ENCODE peak calls at places on chromosomes 12 and 14, in four cellular contexts. One of them, this sample, is unnamed.

GRCh38 chr12:913919-914718 is 35.4 kb downstream of the RAD52 start:
- DNase-seq in lung: no peak
- DNase-seq in lower lobe of right lung: no peak
- DNase-seq in suprapubic skin: no peak
- DNase-seq in this sample: no peak

GRCh38 chr12:532908-533565 is 73.3 kb downstream of the B4GALNT3 start:
- DNase-seq in lung: no peak
- DNase-seq in lower lobe of right lung: no peak
- DNase-seq in suprapubic skin: no peak
- DNase-seq in this sample: peak

GRCh38 chr12:15001733-15002471 is 29.1 kb downstream of the PDE6H start:
- DNase-seq in lung: no peak
- DNase-seq in lower lobe of right lung: peak
- DNase-seq in suprapubic skin: peak
- DNase-seq in this sample: peak

GRCh38 chr12:55842681-55843429 is at the start of gene MMP19:
- DNase-seq in lung: no peak
- DNase-seq in lower lobe of right lung: no peak
- DNase-seq in suprapubic skin: peak
- DNase-seq in this sample: no peak

GRCh38 chr12:132108211-132108832 is 35.8 kb downstream of the DDX51 start:
- DNase-seq in lung: no peak
- DNase-seq in lower lobe of right lung: no peak
- DNase-seq in suprapubic skin: no peak
- DNase-seq in this sample: no peak

GRCh38 chr12:98698603-98699463 is 53.7 kb downstream of the APAF1 start:
- DNase-seq in lung: peak
- DNase-seq in lower lobe of right lung: no peak
- DNase-seq in suprapubic skin: no peak
- DNase-seq in this sample: peak

GRCh38 chr12:20549115-20549719 is 145.9 kb upstream of the SLCO1C1 start:
- DNase-seq in lung: no peak
- DNase-seq in lower lobe of right lung: no peak
- DNase-seq in suprapubic skin: no peak
- DNase-seq in this sample: no peak

GRCh38 chr12:124032265-124032886 is 59.4 kb downstream of the ZNF664 start:
- DNase-seq in lung: no peak
- DNase-seq in lower lobe of right lung: no peak
- DNase-seq in suprapubic skin: no peak
- DNase-seq in this sample: no peak

GRCh38 chr14:103696027-103696402 is 19.2 kb downstream of the XRCC3 start:
- DNase-seq in lung: no peak
- DNase-seq in lower lobe of right lung: peak
- DNase-seq in suprapubic skin: peak
- DNase-seq in this sample: no peak

GRCh38 chr12:45948546-45948945 is 41.8 kb downstream of the SCAF11 start:
- DNase-seq in lung: no peak
- DNase-seq in lower lobe of right lung: no peak
- DNase-seq in suprapubic skin: no peak
- DNase-seq in this sample: no peak

GRCh38 chr12:103829092-103829491 is 11.9 kb downstream of the NT5DC3 start:
- DNase-seq in lung: no peak
- DNase-seq in lower lobe of right lung: no peak
- DNase-seq in suprapubic skin: no peak
- DNase-seq in this sample: no peak

GRCh38 chr14:93114713-93115068 is 1.0 kb downstream of the ITPK1 start:
- DNase-seq in lung: no peak
- DNase-seq in lower lobe of right lung: peak
- DNase-seq in suprapubic skin: no peak
- DNase-seq in this sample: no peak

GRCh38 chr12:15563683-15564082 is 225.5 kb downstream of the EPS8 start:
- DNase-seq in lung: no peak
- DNase-seq in lower lobe of right lung: no peak
- DNase-seq in suprapubic skin: no peak
- DNase-seq in this sample: no peak

GRCh38 chr14:30223966-30224365 is 296.3 kb upstream of the PRKD1 start:
- DNase-seq in lung: peak
- DNase-seq in lower lobe of right lung: peak
- DNase-seq in suprapubic skin: no peak
- DNase-seq in this sample: no peak

GRCh38 chr14:68947802-68948201 is 31.3 kb downstream of the ACTN1 start:
- DNase-seq in lung: no peak
- DNase-seq in lower lobe of right lung: no peak
- DNase-seq in suprapubic skin: no peak
- DNase-seq in this sample: no peak

GRCh38 chr12:8054821-8055220 is 11.3 kb downstream of the C3AR1 start:
- DNase-seq in lung: no peak
- DNase-seq in lower lobe of right lung: no peak
- DNase-seq in suprapubic skin: no peak
- DNase-seq in this sample: no peak

GRCh38 chr12:2751686-2752085 is 43.1 kb upstream of the FKBP4 start:
- DNase-seq in lung: no peak
- DNase-seq in lower lobe of right lung: no peak
- DNase-seq in suprapubic skin: no peak
- DNase-seq in this sample: no peak

GRCh38 chr12:57008113-57008687 is 1.9 kb upstream of the ZBTB39 start:
- DNase-seq in lung: no peak
- DNase-seq in lower lobe of right lung: no peak
- DNase-seq in suprapubic skin: no peak
- DNase-seq in this sample: no peak

GRCh38 chr12:20030847-20031246 is 337.5 kb upstream of the PDE3A start:
- DNase-seq in lung: no peak
- DNase-seq in lower lobe of right lung: no peak
- DNase-seq in suprapubic skin: no peak
- DNase-seq in this sample: no peak

GRCh38 chr14:90522585-90523191 is 125.9 kb downstream of the CALM1 start:
- DNase-seq in lung: peak
- DNase-seq in lower lobe of right lung: peak
- DNase-seq in suprapubic skin: no peak
- DNase-seq in this sample: no peak

GRCh38 chr12:79782197-79782890 is 91.6 kb upstream of the PAWR start:
- DNase-seq in lung: no peak
- DNase-seq in lower lobe of right lung: no peak
- DNase-seq in suprapubic skin: no peak
- DNase-seq in this sample: no peak

GRCh38 chr12:100375023-100375737 is 18.3 kb downstream of the SLC17A8 start:
- DNase-seq in lung: peak
- DNase-seq in lower lobe of right lung: peak
- DNase-seq in suprapubic skin: no peak
- DNase-seq in this sample: peak

GRCh38 chr12:17017402-17017801 is 411.4 kb upstream of the LMO3 start:
- DNase-seq in lung: no peak
- DNase-seq in lower lobe of right lung: no peak
- DNase-seq in suprapubic skin: no peak
- DNase-seq in this sample: no peak

GRCh38 chr12:7099290-7099996 is 7.2 kb upstream of the C1R start:
- DNase-seq in lung: no peak
- DNase-seq in lower lobe of right lung: no peak
- DNase-seq in suprapubic skin: peak
- DNase-seq in this sample: no peak

DNA sequence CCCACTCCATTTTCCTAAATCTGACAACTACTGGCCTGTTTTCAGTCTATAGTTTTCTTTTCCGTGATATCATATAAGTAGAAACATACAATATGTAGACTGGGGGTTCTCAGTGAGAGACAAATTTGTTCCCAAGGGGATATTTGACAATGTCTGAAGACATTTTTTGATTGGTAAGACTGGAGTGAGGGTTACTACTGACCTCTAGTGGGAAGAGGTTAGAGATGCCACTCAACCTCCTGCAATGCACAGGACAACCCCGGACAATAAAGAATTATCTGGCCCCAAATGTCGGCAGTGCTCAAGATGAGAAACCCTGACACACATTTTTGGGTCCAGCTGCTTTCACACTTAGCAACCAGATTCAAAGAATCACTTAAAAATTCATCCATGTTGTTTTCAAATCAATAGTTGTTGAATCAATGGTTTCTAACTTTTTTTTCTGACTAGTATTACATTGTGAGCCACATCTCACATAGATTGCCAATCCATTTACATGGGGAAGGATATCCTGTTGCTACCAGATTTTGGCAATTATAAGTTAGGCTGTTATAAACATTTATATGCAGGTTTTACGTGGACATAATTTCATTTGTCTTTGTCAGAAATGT is 307.1 kb downstream of the RPL10L start:
- DNase-seq in lung: no peak
- DNase-seq in lower lobe of right lung: no peak
- DNase-seq in suprapubic skin: no peak
- DNase-seq in this sample: no peak
- H3K4me3 ChIP-seq in lung: no peak
- H3K4me3 ChIP-seq in lower lobe of right lung: no peak
- H3K4me3 ChIP-seq in suprapubic skin: no peak
- H3K4me3 ChIP-seq in this sample: no peak

GRCh38 chr12:126189856-126190255 is 1124.6 kb downstream of the AACS start:
- DNase-seq in lung: no peak
- DNase-seq in lower lobe of right lung: no peak
- DNase-seq in suprapubic skin: no peak
- DNase-seq in this sample: no peak

GRCh38 chr12:126193190-126193589 is 1128.0 kb downstream of the AACS start:
- DNase-seq in lung: no peak
- DNase-seq in lower lobe of right lung: no peak
- DNase-seq in suprapubic skin: no peak
- DNase-seq in this sample: no peak

GRCh38 chr12:126191949-126192348 is 1126.7 kb downstream of the AACS start:
- DNase-seq in lung: no peak
- DNase-seq in lower lobe of right lung: no peak
- DNase-seq in suprapubic skin: no peak
- DNase-seq in this sample: no peak

GRCh38 chr12:126196263-126196662 is 1131.0 kb downstream of the AACS start:
- DNase-seq in lung: no peak
- DNase-seq in lower lobe of right lung: no peak
- DNase-seq in suprapubic skin: no peak
- DNase-seq in this sample: no peak

GRCh38 chr12:126191037-126191891 is 1126.0 kb downstream of the AACS start:
- DNase-seq in lung: no peak
- DNase-seq in lower lobe of right lung: no peak
- DNase-seq in suprapubic skin: no peak
- DNase-seq in this sample: no peak
- H3K4me3 ChIP-seq in lung: no peak
- H3K4me3 ChIP-seq in lower lobe of right lung: peak
- H3K4me3 ChIP-seq in suprapubic skin: peak
- H3K4me3 ChIP-seq in this sample: no peak

GRCh38 chr14:106455026-106455425 is 928.6 kb downstream of the TMEM121 start:
- DNase-seq in lung: no peak
- DNase-seq in lower lobe of right lung: no peak
- DNase-seq in suprapubic skin: no peak
- DNase-seq in this sample: no peak
- H3K4me3 ChIP-seq in lung: no peak
- H3K4me3 ChIP-seq in lower lobe of right lung: no peak
- H3K4me3 ChIP-seq in suprapubic skin: no peak
- H3K4me3 ChIP-seq in this sample: no peak

GRCh38 chr12:75389706-75390105 is 1.2 kb upstream of the GLIPR1L2 start:
- DNase-seq in lung: no peak
- DNase-seq in lower lobe of right lung: no peak
- DNase-seq in suprapubic skin: no peak
- DNase-seq in this sample: no peak
- H3K4me3 ChIP-seq in lung: no peak
- H3K4me3 ChIP-seq in lower lobe of right lung: peak
- H3K4me3 ChIP-seq in suprapubic skin: peak
- H3K4me3 ChIP-seq in this sample: no peak

GRCh38 chr12:12506541-12506940 is 56.1 kb downstream of the DUSP16 start:
- DNase-seq in lung: no peak
- DNase-seq in lower lobe of right lung: no peak
- DNase-seq in suprapubic skin: no peak
- DNase-seq in this sample: no peak
- H3K4me3 ChIP-seq in lung: no peak
- H3K4me3 ChIP-seq in lower lobe of right lung: peak
- H3K4me3 ChIP-seq in suprapubic skin: peak
- H3K4me3 ChIP-seq in this sample: no peak

GRCh38 chr12:81120961-81121360 is 43.1 kb downstream of the ACSS3 start:
- DNase-seq in lung: no peak
- DNase-seq in lower lobe of right lung: no peak
- DNase-seq in suprapubic skin: no peak
- DNase-seq in this sample: no peak

GRCh38 chr12:81123611-81124010 is 45.7 kb downstream of the ACSS3 start:
- DNase-seq in lung: no peak
- DNase-seq in lower lobe of right lung: no peak
- DNase-seq in suprapubic skin: no peak
- DNase-seq in this sample: no peak

GRCh38 chr12:81128930-81129554 is 51.2 kb downstream of the ACSS3 start:
- DNase-seq in lung: no peak
- DNase-seq in lower lobe of right lung: no peak
- DNase-seq in suprapubic skin: no peak
- DNase-seq in this sample: no peak

DNA sequence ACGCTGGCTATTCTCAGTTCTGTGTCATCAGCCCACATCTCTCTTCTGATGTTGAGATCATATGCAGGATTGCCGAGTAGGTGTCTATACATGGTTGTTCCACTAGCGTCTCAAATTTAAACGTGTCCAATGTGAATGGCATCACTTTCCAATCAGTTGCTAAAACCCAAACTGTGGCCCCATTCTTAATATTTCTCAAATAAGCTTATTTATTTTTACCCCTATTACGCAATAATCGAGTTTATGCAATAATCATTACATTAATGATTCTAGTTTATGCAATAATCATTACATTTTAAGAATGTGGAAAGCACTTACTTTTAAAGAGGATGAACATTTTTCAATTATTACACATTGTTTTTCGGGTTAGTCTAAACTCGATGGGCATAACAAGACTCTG is 47.8 kb downstream of the ACSS3 start:
- DNase-seq in lung: no peak
- DNase-seq in lower lobe of right lung: no peak
- DNase-seq in suprapubic skin: no peak
- DNase-seq in this sample: no peak
- H3K4me3 ChIP-seq in lung: no peak
- H3K4me3 ChIP-seq in lower lobe of right lung: no peak
- H3K4me3 ChIP-seq in suprapubic skin: no peak
- H3K4me3 ChIP-seq in this sample: no peak

DNA sequence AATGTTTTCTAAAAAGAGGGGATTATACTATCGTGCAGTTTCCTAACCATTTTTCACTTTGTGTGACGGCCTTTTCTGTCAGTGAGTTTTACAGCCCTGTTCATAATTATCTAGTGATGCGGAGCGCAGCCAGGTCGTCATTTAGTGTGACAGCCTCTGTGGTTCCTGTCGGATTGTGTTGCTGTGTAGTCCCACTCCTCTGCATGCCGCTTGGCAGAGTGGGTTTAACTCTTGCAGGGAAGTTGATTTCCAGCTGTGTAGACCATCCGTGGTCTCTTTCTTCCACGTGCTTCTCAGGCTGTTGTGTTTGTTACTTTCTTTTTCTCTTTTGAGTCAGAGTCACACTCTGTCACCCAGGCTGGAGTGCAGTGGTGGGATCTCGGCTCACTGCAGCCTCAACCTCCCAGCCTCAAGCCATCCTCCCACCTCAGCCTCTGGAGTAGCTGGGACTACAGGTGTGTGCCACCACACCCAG is 8.6 kb downstream of the RAN start:
- DNase-seq in lung: no peak
- DNase-seq in lower lobe of right lung: no peak
- DNase-seq in suprapubic skin: no peak
- DNase-seq in this sample: no peak
- H3K4me3 ChIP-seq in lung: no peak
- H3K4me3 ChIP-seq in lower lobe of right lung: peak
- H3K4me3 ChIP-seq in suprapubic skin: peak
- H3K4me3 ChIP-seq in this sample: no peak

This sample was measured in lower leg skin.